ENCODE peak calls at places on chromosomes 1 and 21, in six cellular contexts. Q is psoas muscle; L is astrocyte of the spinal cord; S is right lobe of liver; X is ovary; Z is CD4-positive, alpha-beta T cell. P is an unnamed sample.

GRCh38 chr1:235073968-235074334 is 54.7 kb downstream of the TOMM20 start:
- DNase-seq in Q (no peak), Z (no peak), X (no peak), L (no peak), S (peak), P (no peak)

GRCh38 chr1:224542783-224543440 is 73.2 kb upstream of the CNIH3 start:
- DNase-seq in S (no peak), X (no peak), L (peak), Z (no peak), Q (no peak), P (no peak)

GRCh38 chr1:37034301-37035013 is at the start of gene GRIK3:
- DNase-seq in Z (no peak), Q (no peak), S (no peak), L (no peak), X (no peak), P (no peak)

GRCh38 chr1:112935474-112936289 is 20.3 kb downstream of the SLC16A1 start:
- DNase-seq in Z (no peak), X (no peak), L (peak), Q (no peak), S (no peak), P (no peak)

GRCh38 chr1:40257688-40258444 is at the start of gene ZMPSTE24:
- DNase-seq in L (peak), S (peak), Z (peak), Q (peak), X (peak), P (peak)

GRCh38 chr1:58395355-58395754 is 151.2 kb downstream of the OMA1 start:
- DNase-seq in X (no peak), S (no peak), Q (no peak), Z (no peak), L (peak), P (no peak)

GRCh38 chr1:231093158-231093922 is 53.3 kb upstream of the FAM89A start:
- DNase-seq in S (no peak), L (peak), Q (no peak), X (no peak), Z (no peak), P (no peak)

GRCh38 chr1:214476958-214477870 is 74.2 kb downstream of the PTPN14 start:
- DNase-seq in L (peak), Q (no peak), Z (no peak), S (no peak), X (no peak), P (no peak)

GRCh38 chr1:116558140-116558549 is 12.7 kb downstream of the CD58 start:
- DNase-seq in S (no peak), Z (no peak), X (no peak), L (no peak), Q (no peak), P (no peak)

GRCh38 chr21:44856131-44856530 is 17.4 kb downstream of the PTTG1IP start:
- DNase-seq in S (peak), Z (no peak), Q (no peak), X (no peak), L (no peak), P (no peak)

GRCh38 chr1:63073530-63074306 is 248.6 kb upstream of the FOXD3 start:
- DNase-seq in Z (no peak), X (no peak), L (no peak), S (no peak), Q (no peak), P (no peak)

GRCh38 chr1:112855152-112855836 is 100.7 kb downstream of the SLC16A1 start:
- DNase-seq in S (no peak), Q (no peak), X (no peak), Z (no peak), L (no peak), P (no peak)

GRCh38 chr1:69315823-69316222 is 251.9 kb upstream of the LRRC7 start:
- DNase-seq in X (no peak), L (no peak), S (no peak), Q (no peak), Z (no peak), P (peak)

GRCh38 chr1:115655307-115655664 is 13.5 kb downstream of the VANGL1 start:
- DNase-seq in X (no peak), Q (no peak), S (no peak), Z (no peak), L (no peak), P (no peak)

GRCh38 chr1:244104309-244105060 is 53.4 kb downstream of the ZBTB18 start:
- DNase-seq in S (no peak), Z (no peak), X (no peak), Q (no peak), L (peak), P (no peak)

DNA sequence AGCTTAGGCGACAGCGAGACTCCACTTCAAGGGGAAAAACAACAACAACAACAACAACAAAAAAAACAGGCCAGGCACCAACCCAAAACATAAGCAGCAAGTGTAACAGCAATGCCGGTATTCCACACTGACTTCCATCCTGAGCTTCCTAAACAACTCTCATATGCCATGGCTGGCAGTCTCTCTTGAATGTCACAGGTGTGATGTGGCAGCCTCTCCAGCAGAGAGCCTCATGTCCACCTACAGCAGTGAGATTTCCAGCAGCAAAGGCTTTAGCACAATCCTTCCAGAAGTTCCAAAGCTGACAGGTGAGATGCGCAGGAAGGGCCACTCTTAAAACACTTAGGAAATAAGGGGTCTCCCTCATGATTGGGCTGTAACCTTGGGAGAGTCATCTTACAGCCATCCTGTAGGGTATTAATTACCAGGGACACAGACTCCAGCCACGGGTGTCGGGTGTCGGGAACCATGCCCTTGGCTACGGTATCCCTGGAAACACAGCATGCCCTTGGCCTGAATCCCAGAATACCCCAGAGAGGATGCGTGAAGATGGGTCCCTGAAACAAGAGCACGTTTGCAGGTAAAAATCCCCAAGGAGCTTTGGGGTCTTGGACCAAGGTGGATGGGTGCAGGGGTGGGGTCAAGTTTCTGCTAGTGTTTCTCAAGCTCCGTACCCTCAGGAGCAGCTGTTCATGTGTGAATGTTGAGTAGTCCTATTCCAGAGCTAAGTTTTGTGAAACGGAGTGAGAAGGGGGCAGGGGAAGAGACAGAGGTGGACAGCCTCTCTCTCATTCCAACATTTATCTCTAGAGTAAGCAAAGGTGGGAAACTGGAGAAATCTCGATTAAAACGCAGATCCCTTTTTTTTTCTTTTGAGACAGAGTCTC is 31.4 kb downstream of the CLSTN1 start:
- DNase-seq in Z (no peak), S (no peak), X (peak), L (peak), Q (peak), P (no peak)
- TF ChIP-seq CTCF in Z (no peak), S (no peak), X (no peak), L (no peak), Q (peak), P (peak)

GRCh38 chr1:168069384-168069783 is 67.3 kb downstream of the GPR161 start:
- DNase-seq in S (no peak), Z (no peak), X (no peak), Q (no peak), L (no peak), P (no peak)
- TF ChIP-seq CTCF in S (no peak), Z (no peak), X (no peak), Q (no peak), L (no peak), P (peak)

GRCh38 chr1:245156041-245156735 is 1.4 kb downstream of the KIF26B start:
- DNase-seq in X (peak), Z (peak), S (peak), Q (peak), L (peak), P (peak)

GRCh38 chr1:245153645-245154428 is 948 bp upstream of the KIF26B start:
- DNase-seq in Q (peak), Z (no peak), L (peak), S (peak), X (peak), P (peak)

GRCh38 chr1:245154429-245155185 is at the start of gene KIF26B:
- DNase-seq in S (no peak), X (peak), Z (peak), L (peak), Q (no peak), P (peak)

GRCh38 chr1:245155186-245156040 is 628 bp downstream of the KIF26B start:
- DNase-seq in L (peak), X (no peak), Q (no peak), S (no peak), Z (no peak), P (peak)

GRCh38 chr1:245153081-245153644 is 1.6 kb upstream of the KIF26B start:
- DNase-seq in Z (peak), L (peak), X (peak), Q (peak), S (peak), P (no peak)
- TF ChIP-seq CTCF in Z (peak), L (peak), X (peak), Q (peak), S (peak), P (peak)

DNA sequence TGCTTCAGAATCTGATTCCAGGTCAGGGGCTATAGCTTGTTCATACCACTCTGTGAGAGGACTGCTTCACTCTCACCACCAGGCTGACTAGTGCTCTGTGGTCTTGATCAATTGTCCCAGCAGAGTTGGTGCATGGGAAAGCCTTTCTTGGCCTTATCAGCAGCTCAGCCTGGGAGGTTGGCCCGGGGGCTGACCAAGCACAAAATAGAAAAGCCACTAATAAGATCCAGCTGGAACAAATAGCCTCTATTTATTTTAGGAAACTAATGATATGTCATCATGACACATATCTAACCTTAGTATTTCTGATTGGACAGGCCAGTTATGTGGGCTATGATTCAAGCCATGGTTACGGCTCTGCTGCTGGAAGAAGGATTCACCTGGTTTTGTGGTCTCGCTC is 134.2 kb downstream of the GDAP2 start:
- DNase-seq in S (no peak), Z (no peak), Q (peak), L (peak), X (no peak), P (no peak)
- TF ChIP-seq CTCF in S (no peak), Z (no peak), Q (no peak), L (no peak), X (no peak), P (no peak)

DNA sequence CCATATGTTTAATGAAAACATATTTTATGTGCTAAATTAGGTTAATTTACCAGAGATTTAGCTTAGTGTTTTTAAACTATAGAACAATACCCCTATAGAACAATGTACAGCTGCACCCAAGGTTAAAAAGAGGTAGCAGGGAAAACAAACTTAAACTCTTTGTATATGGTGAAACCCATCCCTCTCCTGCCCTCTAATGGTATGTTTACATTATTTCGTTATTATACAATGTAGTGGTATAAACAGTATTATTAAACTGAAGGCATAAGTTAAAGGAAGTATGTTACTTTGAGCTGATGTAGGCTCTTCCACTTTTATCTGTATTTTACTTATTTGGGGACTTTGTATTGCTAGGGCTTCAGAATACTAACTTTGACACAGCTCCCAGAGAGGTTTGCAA is 16.7 kb upstream of the ZYG11A start:
- DNase-seq in Z (no peak), X (no peak), S (no peak), Q (no peak), L (no peak), P (no peak)
- TF ChIP-seq CTCF in Z (no peak), X (no peak), S (peak), Q (no peak), L (peak), P (peak)

GRCh38 chr1:91022518-91022929 is 689 bp upstream of the ZNF644 start:
- DNase-seq in X (no peak), S (no peak), Q (no peak), L (no peak), Z (no peak), P (no peak)
- TF ChIP-seq CTCF in X (no peak), S (no peak), Q (no peak), L (no peak), Z (no peak), P (no peak)

GRCh38 chr1:44425327-44426082 is 20.4 kb downstream of the RNF220 start:
- DNase-seq in L (no peak), S (no peak), Q (no peak), Z (no peak), X (no peak), P (no peak)
- TF ChIP-seq CTCF in L (no peak), S (no peak), Q (no peak), Z (no peak), X (no peak), P (no peak)

GRCh38 chr21:40595806-40596205 is 251.2 kb downstream of the DSCAM start:
- DNase-seq in X (no peak), L (no peak), Z (no peak), Q (no peak), S (no peak), P (no peak)
- TF ChIP-seq CTCF in X (no peak), L (no peak), Z (no peak), Q (no peak), S (no peak), P (no peak)

GRCh38 chr1:202968895-202969295 is 1.8 kb upstream of the CYB5R1 start:
- DNase-seq in Q (no peak), L (peak), X (no peak), Z (peak), S (no peak), P (no peak)
- TF ChIP-seq CTCF in Q (peak), L (peak), X (peak), Z (peak), S (peak), P (peak)

GRCh38 chr1:180255538-180256352 is 25.7 kb downstream of the LHX4 start:
- DNase-seq in Q (peak), Z (no peak), X (no peak), L (no peak), S (no peak), P (no peak)
- TF ChIP-seq CTCF in Q (no peak), Z (no peak), X (no peak), L (no peak), S (no peak), P (no peak)